ENCODE peak calls at places on chromosomes 3 and 15, in ten cellular contexts. One of them, this sample, is unnamed.
A peak's percentile ranks its signal among the peaks of the same experiment; 100 is the strongest.

GRCh38 chr3:120177151-120177550 is 82.9 kb upstream of the GSK3B start:
- DNase-seq in H9: peak; percentile 50
- DNase-seq in Karpas-422: no peak
- DNase-seq in tibial nerve: no peak
- DNase-seq in uterus: no peak
- DNase-seq in cardiac muscle cell: peak; percentile 93
- DNase-seq in fibroblast of lung: peak; percentile 81
- DNase-seq in IMR-90: peak; percentile 81
- DNase-seq in endodermal cell: peak; percentile 79
- DNase-seq in lung: peak; percentile 64
- DNase-seq in this sample: peak; percentile 30

GRCh38 chr15:44715142-44715796 is 4.0 kb downstream of the B2M start:
- DNase-seq in H9: no peak
- DNase-seq in Karpas-422: no peak
- DNase-seq in tibial nerve: no peak
- DNase-seq in uterus: no peak
- DNase-seq in cardiac muscle cell: no peak
- DNase-seq in fibroblast of lung: no peak
- DNase-seq in IMR-90: no peak
- DNase-seq in endodermal cell: no peak
- DNase-seq in lung: no peak
- DNase-seq in this sample: no peak

GRCh38 chr15:59791646-59792208 is 102.6 kb upstream of the BNIP2 start:
- DNase-seq in H9: no peak
- DNase-seq in Karpas-422: peak; percentile 60
- DNase-seq in tibial nerve: no peak
- DNase-seq in uterus: no peak
- DNase-seq in cardiac muscle cell: no peak
- DNase-seq in fibroblast of lung: no peak
- DNase-seq in IMR-90: no peak
- DNase-seq in endodermal cell: no peak
- DNase-seq in lung: no peak
- DNase-seq in this sample: no peak

GRCh38 chr3:74214286-74214685 is 400.2 kb downstream of the CNTN3 start:
- DNase-seq in H9: no peak
- DNase-seq in Karpas-422: no peak
- DNase-seq in tibial nerve: no peak
- DNase-seq in uterus: no peak
- DNase-seq in cardiac muscle cell: no peak
- DNase-seq in fibroblast of lung: peak; percentile 20
- DNase-seq in IMR-90: no peak
- DNase-seq in endodermal cell: no peak
- DNase-seq in lung: no peak
- DNase-seq in this sample: no peak

GRCh38 chr3:141231101-141231922 is at the start of gene PXYLP1:
- DNase-seq in H9: peak; percentile 92
- DNase-seq in Karpas-422: peak; percentile 93
- DNase-seq in tibial nerve: peak; percentile 88
- DNase-seq in uterus: peak; percentile 95
- DNase-seq in cardiac muscle cell: peak; percentile 94
- DNase-seq in fibroblast of lung: peak; percentile 89
- DNase-seq in IMR-90: peak; percentile 85
- DNase-seq in endodermal cell: peak; percentile 97
- DNase-seq in lung: peak; percentile 93
- DNase-seq in this sample: peak; percentile 96

GRCh38 chr15:96344706-96345559 is 14.4 kb downstream of the NR2F2 start:
- DNase-seq in H9: peak; percentile 36
- DNase-seq in Karpas-422: no peak
- DNase-seq in tibial nerve: no peak
- DNase-seq in uterus: no peak
- DNase-seq in cardiac muscle cell: no peak
- DNase-seq in fibroblast of lung: no peak
- DNase-seq in IMR-90: no peak
- DNase-seq in endodermal cell: peak; percentile 68
- DNase-seq in lung: no peak
- DNase-seq in this sample: peak; percentile 46

GRCh38 chr3:56758539-56758981 is 43.2 kb downstream of the ARHGEF3 start:
- DNase-seq in H9: no peak
- DNase-seq in Karpas-422: peak; percentile 36
- DNase-seq in tibial nerve: no peak
- DNase-seq in uterus: peak; percentile 31
- DNase-seq in cardiac muscle cell: peak; percentile 92
- DNase-seq in fibroblast of lung: peak; percentile 94
- DNase-seq in IMR-90: peak; percentile 91
- DNase-seq in endodermal cell: no peak
- DNase-seq in lung: peak; percentile 42
- DNase-seq in this sample: no peak

GRCh38 chr15:78077860-78078187 is 313 bp upstream of the TBC1D2B start:
- DNase-seq in H9: no peak
- DNase-seq in Karpas-422: no peak
- DNase-seq in tibial nerve: no peak
- DNase-seq in uterus: no peak
- DNase-seq in cardiac muscle cell: no peak
- DNase-seq in fibroblast of lung: peak; percentile 40
- DNase-seq in IMR-90: no peak
- DNase-seq in endodermal cell: no peak
- DNase-seq in lung: no peak
- DNase-seq in this sample: no peak

GRCh38 chr3:50644556-50644955 is 27.6 kb downstream of the MAPKAPK3 start:
- DNase-seq in H9: no peak
- DNase-seq in Karpas-422: no peak
- DNase-seq in tibial nerve: no peak
- DNase-seq in uterus: no peak
- DNase-seq in cardiac muscle cell: peak; percentile 30
- DNase-seq in fibroblast of lung: no peak
- DNase-seq in IMR-90: no peak
- DNase-seq in endodermal cell: no peak
- DNase-seq in lung: no peak
- DNase-seq in this sample: no peak

GRCh38 chr3:178291971-178292370 is 244.3 kb upstream of the KCNMB2 start:
- DNase-seq in H9: no peak
- DNase-seq in Karpas-422: no peak
- DNase-seq in tibial nerve: no peak
- DNase-seq in uterus: no peak
- DNase-seq in cardiac muscle cell: no peak
- DNase-seq in fibroblast of lung: no peak
- DNase-seq in IMR-90: no peak
- DNase-seq in endodermal cell: no peak
- DNase-seq in lung: no peak
- DNase-seq in this sample: no peak

GRCh38 chr15:99343836-99344551 is 92.7 kb downstream of the LRRC28 start:
- DNase-seq in H9: peak; percentile 71
- DNase-seq in Karpas-422: peak; percentile 74
- DNase-seq in tibial nerve: no peak
- DNase-seq in uterus: peak; percentile 28
- DNase-seq in cardiac muscle cell: peak; percentile 9
- DNase-seq in fibroblast of lung: no peak
- DNase-seq in IMR-90: no peak
- DNase-seq in endodermal cell: peak; percentile 84
- DNase-seq in lung: no peak
- DNase-seq in this sample: peak; percentile 51

GRCh38 chr3:12393894-12394293 is 90.4 kb upstream of the TSEN2 start:
- DNase-seq in H9: no peak
- DNase-seq in Karpas-422: no peak
- DNase-seq in tibial nerve: no peak
- DNase-seq in uterus: no peak
- DNase-seq in cardiac muscle cell: peak; percentile 97
- DNase-seq in fibroblast of lung: peak; percentile 99
- DNase-seq in IMR-90: peak; percentile 87
- DNase-seq in endodermal cell: no peak
- DNase-seq in lung: no peak
- DNase-seq in this sample: no peak

GRCh38 chr3:9340450-9341009 is 22.3 kb upstream of the THUMPD3 start:
- DNase-seq in H9: no peak
- DNase-seq in Karpas-422: no peak
- DNase-seq in tibial nerve: no peak
- DNase-seq in uterus: no peak
- DNase-seq in cardiac muscle cell: peak; percentile 49
- DNase-seq in fibroblast of lung: peak; percentile 69
- DNase-seq in IMR-90: peak; percentile 93
- DNase-seq in endodermal cell: no peak
- DNase-seq in lung: no peak
- DNase-seq in this sample: no peak

GRCh38 chr3:13494463-13495350 is 14.6 kb downstream of the HDAC11 start:
- DNase-seq in H9: no peak
- DNase-seq in Karpas-422: peak; percentile 72
- DNase-seq in tibial nerve: no peak
- DNase-seq in uterus: no peak
- DNase-seq in cardiac muscle cell: peak; percentile 50
- DNase-seq in fibroblast of lung: peak; percentile 33
- DNase-seq in IMR-90: peak; percentile 21
- DNase-seq in endodermal cell: peak; percentile 80
- DNase-seq in lung: no peak
- DNase-seq in this sample: peak; percentile 62

GRCh38 chr3:100263583-100263982 is 2.8 kb downstream of the TBC1D23 start:
- DNase-seq in H9: no peak
- DNase-seq in Karpas-422: no peak
- DNase-seq in tibial nerve: no peak
- DNase-seq in uterus: no peak
- DNase-seq in cardiac muscle cell: peak; percentile 10
- DNase-seq in fibroblast of lung: no peak
- DNase-seq in IMR-90: no peak
- DNase-seq in endodermal cell: no peak
- DNase-seq in lung: no peak
- DNase-seq in this sample: no peak
- H3K27ac ChIP-seq in H9: no peak overlapping the region
- H3K27ac ChIP-seq in Karpas-422: no peak overlapping the region
- H3K27ac ChIP-seq in tibial nerve: no peak overlapping the region
- H3K27ac ChIP-seq in uterus: no peak overlapping the region
- H3K27ac ChIP-seq in cardiac muscle cell: no peak overlapping the region
- H3K27ac ChIP-seq in fibroblast of lung: no peak overlapping the region
- H3K27ac ChIP-seq in IMR-90: no peak overlapping the region
- H3K27ac ChIP-seq in endodermal cell: no peak overlapping the region
- H3K27ac ChIP-seq in lung: no peak overlapping the region
- H3K27ac ChIP-seq in this sample: peak overlapping the region; percentile 99

GRCh38 chr3:183540501-183541234 is 14.8 kb downstream of the KLHL6 start:
- DNase-seq in H9: no peak
- DNase-seq in Karpas-422: no peak
- DNase-seq in tibial nerve: no peak
- DNase-seq in uterus: no peak
- DNase-seq in cardiac muscle cell: no peak
- DNase-seq in fibroblast of lung: no peak
- DNase-seq in IMR-90: no peak
- DNase-seq in endodermal cell: no peak
- DNase-seq in lung: no peak
- DNase-seq in this sample: no peak

GRCh38 chr3:183539821-183540220 is 15.7 kb downstream of the KLHL6 start:
- DNase-seq in H9: no peak
- DNase-seq in Karpas-422: no peak
- DNase-seq in tibial nerve: no peak
- DNase-seq in uterus: no peak
- DNase-seq in cardiac muscle cell: peak; percentile 18
- DNase-seq in fibroblast of lung: no peak
- DNase-seq in IMR-90: no peak
- DNase-seq in endodermal cell: no peak
- DNase-seq in lung: no peak
- DNase-seq in this sample: no peak

GRCh38 chr3:183541235-183541655 is 14.3 kb downstream of the KLHL6 start:
- DNase-seq in H9: no peak
- DNase-seq in Karpas-422: no peak
- DNase-seq in tibial nerve: no peak
- DNase-seq in uterus: no peak
- DNase-seq in cardiac muscle cell: no peak
- DNase-seq in fibroblast of lung: no peak
- DNase-seq in IMR-90: no peak
- DNase-seq in endodermal cell: no peak
- DNase-seq in lung: no peak
- DNase-seq in this sample: no peak

GRCh38 chr3:183541738-183542137 is 13.8 kb downstream of the KLHL6 start:
- DNase-seq in H9: no peak
- DNase-seq in Karpas-422: no peak
- DNase-seq in tibial nerve: no peak
- DNase-seq in uterus: no peak
- DNase-seq in cardiac muscle cell: no peak
- DNase-seq in fibroblast of lung: no peak
- DNase-seq in IMR-90: no peak
- DNase-seq in endodermal cell: no peak
- DNase-seq in lung: no peak
- DNase-seq in this sample: no peak

DNA sequence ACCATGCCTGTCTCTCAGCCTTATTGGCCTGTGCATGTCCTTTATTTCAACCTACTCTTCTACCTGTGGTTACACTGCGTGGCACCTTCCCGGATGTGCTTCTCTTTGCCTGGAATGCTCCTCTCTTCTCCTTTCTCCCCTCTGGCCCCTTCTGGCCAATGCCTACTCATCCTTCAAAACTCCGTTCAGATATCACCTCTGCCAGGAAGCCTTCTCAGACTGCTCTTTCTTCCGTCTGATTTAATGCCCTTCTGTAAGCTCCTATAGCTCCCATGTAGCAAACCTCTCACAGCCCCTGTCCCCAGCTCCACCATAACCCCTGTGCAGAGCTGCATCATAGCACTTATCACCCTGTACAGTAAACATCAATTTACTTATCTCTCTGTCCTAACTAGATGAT is 13.2 kb downstream of the KLHL6 start:
- DNase-seq in H9: no peak
- DNase-seq in Karpas-422: no peak
- DNase-seq in tibial nerve: no peak
- DNase-seq in uterus: no peak
- DNase-seq in cardiac muscle cell: no peak
- DNase-seq in fibroblast of lung: no peak
- DNase-seq in IMR-90: no peak
- DNase-seq in endodermal cell: no peak
- DNase-seq in lung: no peak
- DNase-seq in this sample: no peak
- H3K4me1 ChIP-seq in H9: peaks cover 4% of the 10 kb centered on the region
- H3K4me1 ChIP-seq in Karpas-422: peaks cover 66% of the 10 kb centered on the region
- H3K4me1 ChIP-seq in tibial nerve: peaks cover 5% of the 10 kb centered on the region
- H3K4me1 ChIP-seq in uterus: no peaks in the 10 kb centered on the region
- H3K4me1 ChIP-seq in cardiac muscle cell: no peaks in the 10 kb centered on the region
- H3K4me1 ChIP-seq in fibroblast of lung: no peaks in the 10 kb centered on the region
- H3K4me1 ChIP-seq in IMR-90: peaks cover 2% of the 10 kb centered on the region
- H3K4me1 ChIP-seq in endodermal cell: no peaks in the 10 kb centered on the region
- H3K4me1 ChIP-seq in lung: peaks cover 4% of the 10 kb centered on the region
- H3K4me1 ChIP-seq in this sample: peaks cover 8% of the 10 kb centered on the region

DNA sequence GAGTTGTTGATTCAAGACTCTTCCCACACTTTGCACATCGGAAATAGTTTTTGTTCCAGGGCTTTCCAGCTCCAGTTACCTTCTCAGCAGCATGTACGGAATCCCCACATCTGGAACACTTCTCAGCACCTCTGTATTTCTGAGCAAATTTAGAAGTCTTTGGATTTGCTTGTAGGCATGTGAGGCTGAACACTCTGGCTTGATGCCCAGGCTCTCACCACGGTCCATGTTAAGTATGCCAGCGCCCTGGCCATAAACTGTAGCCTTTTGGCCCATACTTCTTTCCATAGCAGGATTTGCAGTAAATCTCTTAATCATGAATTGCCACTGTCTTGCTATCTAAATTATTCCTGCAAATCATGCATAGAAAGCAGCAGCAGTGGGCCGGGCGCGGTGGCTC is 24.4 kb downstream of the ATP2C1 start:
- DNase-seq in H9: no peak
- DNase-seq in Karpas-422: no peak
- DNase-seq in tibial nerve: no peak
- DNase-seq in uterus: no peak
- DNase-seq in cardiac muscle cell: peak; percentile 16
- DNase-seq in fibroblast of lung: peak; percentile 15
- DNase-seq in IMR-90: no peak
- DNase-seq in endodermal cell: no peak
- DNase-seq in lung: no peak
- DNase-seq in this sample: no peak
- H3K9me3 ChIP-seq in H9: no peaks in the 10 kb centered on the region
- H3K9me3 ChIP-seq in Karpas-422: no peaks in the 10 kb centered on the region
- H3K9me3 ChIP-seq in tibial nerve: no peaks in the 10 kb centered on the region
- H3K9me3 ChIP-seq in uterus: no peaks in the 10 kb centered on the region
- H3K9me3 ChIP-seq in cardiac muscle cell: no peaks in the 10 kb centered on the region
- H3K9me3 ChIP-seq in fibroblast of lung: no peaks in the 10 kb centered on the region
- H3K9me3 ChIP-seq in IMR-90: peaks cover 2% of the 10 kb centered on the region
- H3K9me3 ChIP-seq in endodermal cell: peaks cover 18% of the 10 kb centered on the region
- H3K9me3 ChIP-seq in lung: peaks cover 2% of the 10 kb centered on the region
- H3K9me3 ChIP-seq in this sample: no peaks in the 10 kb centered on the region

GRCh38 chr3:165796701-165797100 is 40.5 kb downstream of the BCHE start:
- DNase-seq in H9: no peak
- DNase-seq in Karpas-422: no peak
- DNase-seq in tibial nerve: no peak
- DNase-seq in uterus: no peak
- DNase-seq in cardiac muscle cell: no peak
- DNase-seq in fibroblast of lung: no peak
- DNase-seq in IMR-90: no peak
- DNase-seq in endodermal cell: no peak
- DNase-seq in lung: no peak
- DNase-seq in this sample: no peak
- H3K27ac ChIP-seq in H9: no peak overlapping the region
- H3K27ac ChIP-seq in Karpas-422: no peak overlapping the region
- H3K27ac ChIP-seq in tibial nerve: no peak overlapping the region
- H3K27ac ChIP-seq in uterus: no peak overlapping the region
- H3K27ac ChIP-seq in cardiac muscle cell: no peak overlapping the region
- H3K27ac ChIP-seq in fibroblast of lung: no peak overlapping the region
- H3K27ac ChIP-seq in IMR-90: no peak overlapping the region
- H3K27ac ChIP-seq in endodermal cell: peak overlapping the region; percentile 6
- H3K27ac ChIP-seq in lung: no peak overlapping the region
- H3K27ac ChIP-seq in this sample: no peak overlapping the region